ENCODE peak calls at places on chromosomes 1 and 21, in four cellular contexts. R is HepG2, L is GM12878, N is H1. E is an unnamed sample.

GRCh38 chr1:22350987-22351756 is 100.5 kb upstream of the ZBTB40 start:
- DNase-seq in L (no peak), R (no peak), N (peak; percentile 63), E (no peak)

GRCh38 chr1:17825273-17826164 is 70.4 kb downstream of the ACTL8 start:
- DNase-seq in R (no peak), N (peak; percentile 54), L (no peak), E (no peak)

GRCh38 chr1:230849451-230850194 is 18.7 kb downstream of the C1orf198 start:
- DNase-seq in R (no peak), N (no peak), L (no peak), E (no peak)

GRCh38 chr1:18721066-18721465 is 90.4 kb downstream of the PAX7 start:
- DNase-seq in L (no peak), R (no peak), N (no peak), E (no peak)

GRCh38 chr1:147762233-147763024 is 2.0 kb upstream of the GJA5 start:
- DNase-seq in L (peak; percentile 0), R (no peak), N (no peak), E (no peak)

GRCh38 chr1:182185822-182186756 is 124.6 kb upstream of the ZNF648 start:
- DNase-seq in N (no peak), R (peak; percentile 50), L (no peak), E (peak; percentile 56)

GRCh38 chr1:109242387-109242786 is 7.0 kb upstream of the CELSR2 start:
- DNase-seq in L (no peak), R (no peak), N (no peak), E (no peak)

GRCh38 chr1:32115496-32115895 is 7.6 kb downstream of the KPNA6 start:
- DNase-seq in R (no peak), N (no peak), L (no peak), E (no peak)

GRCh38 chr1:156119503-156120209 is 5.1 kb downstream of the LMNA start:
- DNase-seq in L (no peak), R (no peak), N (no peak), E (no peak)

GRCh38 chr1:118933051-118933781 is 54.9 kb downstream of the TBX15 start:
- DNase-seq in L (no peak), R (no peak), N (no peak), E (no peak)

GRCh38 chr1:220917535-220918209 is 38.4 kb downstream of the HLX start:
- DNase-seq in R (no peak), L (no peak), N (no peak), E (no peak)

GRCh38 chr1:63994636-63995035 is 208.8 kb upstream of the UBE2U start:
- DNase-seq in N (no peak), R (no peak), L (no peak), E (no peak)

GRCh38 chr1:115929846-115930245 is 46.5 kb upstream of the SLC22A15 start:
- DNase-seq in R (no peak), N (no peak), L (no peak), E (no peak)

GRCh38 chr1:110319332-110320167 is 19.6 kb upstream of the RBM15 start:
- DNase-seq in L (no peak), N (no peak), R (no peak), E (no peak)

GRCh38 chr1:150006881-150007401 is 3.6 kb downstream of the OTUD7B start:
- DNase-seq in R (no peak), N (no peak), L (no peak), E (no peak)

GRCh38 chr21:16084776-16085364 is 355.1 kb downstream of the USP25 start:
- DNase-seq in R (no peak), L (no peak), N (no peak), E (no peak)

GRCh38 chr1:169964206-169964605 is 70.5 kb upstream of the SCYL3 start:
- DNase-seq in N (no peak), R (no peak), L (no peak), E (no peak)

GRCh38 chr1:154729598-154729997 is 121.6 kb upstream of the ADAR start:
- DNase-seq in R (no peak), N (no peak), L (no peak), E (no peak)

GRCh38 chr1:108722292-108722691 is 9.6 kb downstream of the FNDC7 start:
- DNase-seq in R (peak; percentile 14), N (no peak), L (no peak), E (no peak)

GRCh38 chr1:200837931-200838571 is 34.7 kb upstream of the GPR25 start:
- DNase-seq in N (no peak), R (no peak), L (no peak), E (no peak)

GRCh38 chr1:46300673-46301405 is 2.6 kb downstream of the LRRC41 start:
- DNase-seq in R (no peak), L (no peak), N (no peak), E (no peak)

GRCh38 chr1:180881806-180882509 is 30.7 kb upstream of the KIAA1614 start:
- DNase-seq in R (peak; percentile 25), N (no peak), L (no peak), E (peak; percentile 38)

GRCh38 chr1:113255728-113256347 is 134.5 kb upstream of the MAGI3 start:
- DNase-seq in R (no peak), N (no peak), L (no peak), E (peak; percentile 40)

GRCh38 chr1:59428828-59429227 is 131.9 kb downstream of the FGGY start:
- DNase-seq in R (no peak), L (no peak), N (no peak), E (no peak)

GRCh38 chr1:239361403-239361802 is 25.0 kb upstream of the CHRM3 start:
- DNase-seq in R (no peak), L (no peak), N (no peak), E (no peak)

GRCh38 chr1:240027059-240027462 is 64.6 kb upstream of the FMN2 start:
- DNase-seq in R (peak; percentile 9), L (no peak), N (peak; percentile 57), E (peak; percentile 54)

GRCh38 chr1:150981805-150982712 is at the start of gene ANXA9:
- DNase-seq in L (no peak), N (peak; percentile 66), R (peak; percentile 94), E (no peak)

GRCh38 chr1:39732730-39733129 is 6.0 kb upstream of the PPIE start:
- DNase-seq in L (no peak), N (no peak), R (no peak), E (no peak)

GRCh38 chr1:168206111-168206510 is 19.7 kb upstream of the SFT2D2 start:
- DNase-seq in R (no peak), N (no peak), L (no peak), E (no peak)

GRCh38 chr1:38140025-38140487 is 93.5 kb upstream of the POU3F1 start:
- DNase-seq in L (no peak), R (peak; percentile 60), N (no peak), E (peak; percentile 73)

GRCh38 chr1:56686171-56686570 is 41.1 kb downstream of the PRKAA2 start:
- DNase-seq in R (no peak), L (no peak), N (no peak), E (no peak)

GRCh38 chr1:36865080-36865900 is 169.0 kb downstream of the GRIK3 start:
- DNase-seq in R (no peak), N (no peak), L (no peak), E (no peak)

GRCh38 chr1:21631944-21632887 is 36.9 kb downstream of the RAP1GAP start:
- DNase-seq in L (no peak), N (no peak), R (peak; percentile 52), E (no peak)

GRCh38 chr1:16720403-16721223 is 19.7 kb upstream of the RNU1-4 start:
- DNase-seq in R (no peak), N (no peak), L (no peak), E (no peak)

GRCh38 chr1:160578694-160579191 is 553 bp downstream of the CD84 start:
- DNase-seq in L (no peak), R (no peak), N (no peak), E (no peak)

GRCh38 chr1:8822383-8823294 is 5.2 kb upstream of the RERE start:
- DNase-seq in L (no peak), N (no peak), R (peak; percentile 59), E (no peak)

GRCh38 chr1:198669023-198669698 is 30.3 kb downstream of the PTPRC start:
- DNase-seq in N (no peak), R (peak; percentile 16), L (peak; percentile 77), E (no peak)

GRCh38 chr1:22452401-22452963 is 831 bp downstream of the ZBTB40 start:
- DNase-seq in R (no peak), L (peak; percentile 9), N (no peak), E (no peak)

GRCh38 chr1:74523873-74524480 is 11.6 kb upstream of the LRRC53 start:
- DNase-seq in L (no peak), R (no peak), N (no peak), E (peak; percentile 70)

DNA sequence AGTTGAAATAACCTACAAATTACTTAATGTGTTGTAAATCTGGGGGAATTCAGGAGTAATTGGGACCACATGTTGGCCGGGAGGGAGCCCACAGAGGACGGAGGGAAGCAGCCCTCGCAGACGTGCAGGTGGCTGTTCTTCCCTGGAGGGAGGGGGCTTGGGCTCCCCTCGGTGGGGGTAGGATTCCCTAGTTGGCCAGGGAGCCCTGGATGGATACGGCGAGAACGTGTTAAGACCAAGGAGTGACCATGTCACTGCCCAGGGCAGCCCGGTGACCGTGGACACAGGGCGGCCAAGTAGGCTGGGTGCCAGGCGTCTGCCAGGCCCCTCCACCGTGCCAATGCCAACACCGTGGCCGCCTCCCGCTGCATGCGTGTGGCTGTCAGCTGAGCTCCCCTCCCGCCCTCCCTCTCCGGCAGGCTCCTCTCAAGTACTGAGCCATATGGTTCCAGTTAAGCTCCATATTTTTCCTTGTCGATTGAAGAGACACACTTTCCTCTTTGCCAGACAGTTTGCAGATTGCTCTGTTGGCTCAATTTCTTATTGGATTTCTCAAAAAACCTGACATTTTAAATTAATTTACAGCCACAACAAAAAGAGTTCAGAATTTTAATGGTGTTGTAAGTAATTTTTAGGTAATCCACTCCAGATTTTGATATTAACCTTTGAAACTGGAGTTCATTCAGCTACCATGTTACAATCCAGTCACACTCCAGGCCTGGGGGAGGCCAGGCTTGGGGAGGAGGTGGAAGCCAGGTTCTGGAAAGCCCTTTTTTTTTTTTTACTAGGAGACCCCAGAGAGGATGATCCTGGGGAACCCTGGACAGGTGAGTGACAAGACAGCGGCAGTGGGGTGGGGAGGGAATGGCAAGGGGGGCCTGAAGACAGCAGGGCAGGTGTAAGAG is 71.2 kb downstream of the CASZ1 start:
- DNase-seq in L (no peak), R (no peak), N (no peak), E (no peak)
- TF ChIP-seq SUZ12 in L (no peak), R (no peak), N (no peak), E (no peak)

GRCh38 chr1:165697491-165697880 is 876 bp downstream of the ALDH9A1 start:
- DNase-seq in N (no peak), L (no peak), R (no peak), E (no peak)

GRCh38 chr1:165699577-165699976 is 1.2 kb upstream of the ALDH9A1 start:
- DNase-seq in R (peak; percentile 59), L (no peak), N (no peak), E (no peak)

GRCh38 chr1:165697881-165698842 is at the start of gene ALDH9A1:
- DNase-seq in R (peak; percentile 32), N (peak; percentile 88), L (peak; percentile 41), E (peak; percentile 75)

GRCh38 chr1:165695011-165695410 is 3.4 kb downstream of the ALDH9A1 start:
- DNase-seq in L (no peak), N (no peak), R (no peak), E (no peak)

GRCh38 chr1:165696625-165697100 is 1.7 kb downstream of the ALDH9A1 start:
- DNase-seq in N (no peak), L (no peak), R (no peak), E (no peak)
- H3K4me3 ChIP-seq in N (no peak overlapping the region), L (peak overlapping the region; percentile 73), R (no peak overlapping the region), E (peak overlapping the region; percentile 99)

GRCh38 chr1:203269654-203270020 is 35.7 kb upstream of the BTG2 start:
- DNase-seq in L (no peak), R (no peak), N (no peak), E (no peak)
- TF ChIP-seq SUZ12 in L (no peak), R (no peak), N (no peak), E (no peak)

GRCh38 chr21:43864313-43864805 is 664 bp upstream of the AGPAT3 start:
- DNase-seq in R (no peak), N (peak; percentile 70), L (no peak), E (no peak)
- H3K4me3 ChIP-seq in R (peak overlapping the region; percentile 79), N (peak overlapping the region; percentile 32), L (peak overlapping the region; percentile 76), E (peak overlapping the region; percentile 50)